ENCODE peak calls at places on chromosome 13, in seven cellular contexts. One of them, this sample, is unnamed.

GRCh38 chr13:52414963-52415362 is 9.0 kb upstream of the THSD1 start:
- DNase-seq in thoracic aorta: no peak
- DNase-seq in cardiac muscle cell: no peak
- DNase-seq in A673: no peak
- DNase-seq in PC-3: no peak
- DNase-seq in tibial artery: no peak
- DNase-seq in CD4-positive, alpha-beta T cell: no peak
- DNase-seq in this sample: no peak

GRCh38 chr13:52447815-52448552 is 2.5 kb downstream of the VPS36 start:
- DNase-seq in A673: peak
- DNase-seq in PC-3: no peak
- DNase-seq in thoracic aorta: no peak
- DNase-seq in cardiac muscle cell: no peak
- DNase-seq in tibial artery: no peak
- DNase-seq in CD4-positive, alpha-beta T cell: no peak
- DNase-seq in this sample: no peak

GRCh38 chr13:48266967-48267639 is 34.1 kb downstream of the ITM2B start:
- DNase-seq in tibial artery: no peak
- DNase-seq in thoracic aorta: no peak
- DNase-seq in PC-3: no peak
- DNase-seq in CD4-positive, alpha-beta T cell: no peak
- DNase-seq in A673: peak
- DNase-seq in cardiac muscle cell: no peak
- DNase-seq in this sample: no peak

GRCh38 chr13:32669030-32669646 is 82.9 kb downstream of the PDS5B start:
- DNase-seq in A673: peak
- DNase-seq in thoracic aorta: no peak
- DNase-seq in cardiac muscle cell: peak
- DNase-seq in tibial artery: no peak
- DNase-seq in CD4-positive, alpha-beta T cell: no peak
- DNase-seq in PC-3: peak
- DNase-seq in this sample: peak

GRCh38 chr13:56561327-56561726 is 579.4 kb upstream of the PRR20A start:
- DNase-seq in tibial artery: no peak
- DNase-seq in PC-3: peak
- DNase-seq in cardiac muscle cell: peak
- DNase-seq in A673: peak
- DNase-seq in thoracic aorta: no peak
- DNase-seq in CD4-positive, alpha-beta T cell: no peak
- DNase-seq in this sample: no peak

GRCh38 chr13:112032186-112032835 is 34.6 kb upstream of the SOX1 start:
- DNase-seq in cardiac muscle cell: no peak
- DNase-seq in CD4-positive, alpha-beta T cell: no peak
- DNase-seq in A673: no peak
- DNase-seq in thoracic aorta: no peak
- DNase-seq in PC-3: peak
- DNase-seq in tibial artery: no peak
- DNase-seq in this sample: no peak

GRCh38 chr13:31011193-31011860 is 78.9 kb downstream of the TEX26 start:
- DNase-seq in cardiac muscle cell: no peak
- DNase-seq in tibial artery: no peak
- DNase-seq in A673: peak
- DNase-seq in thoracic aorta: no peak
- DNase-seq in PC-3: no peak
- DNase-seq in CD4-positive, alpha-beta T cell: no peak
- DNase-seq in this sample: no peak

GRCh38 chr13:19713186-19713965 is 69.4 kb downstream of the PSPC1 start:
- DNase-seq in PC-3: peak
- DNase-seq in tibial artery: no peak
- DNase-seq in CD4-positive, alpha-beta T cell: no peak
- DNase-seq in cardiac muscle cell: peak
- DNase-seq in A673: peak
- DNase-seq in thoracic aorta: no peak
- DNase-seq in this sample: no peak

GRCh38 chr13:79512950-79513349 is 32.0 kb downstream of the NDFIP2 start:
- DNase-seq in A673: no peak
- DNase-seq in tibial artery: no peak
- DNase-seq in thoracic aorta: no peak
- DNase-seq in cardiac muscle cell: no peak
- DNase-seq in CD4-positive, alpha-beta T cell: no peak
- DNase-seq in PC-3: no peak
- DNase-seq in this sample: no peak
- TF ChIP-seq CTCF in A673: no peak
- TF ChIP-seq CTCF in tibial artery: no peak
- TF ChIP-seq CTCF in thoracic aorta: no peak
- TF ChIP-seq CTCF in cardiac muscle cell: no peak
- TF ChIP-seq CTCF in CD4-positive, alpha-beta T cell: no peak
- TF ChIP-seq CTCF in PC-3: no peak
- TF ChIP-seq CTCF in this sample: no peak

GRCh38 chr13:44506719-44507118 is 69.4 kb downstream of the TSC22D1 start:
- DNase-seq in PC-3: no peak
- DNase-seq in tibial artery: no peak
- DNase-seq in cardiac muscle cell: no peak
- DNase-seq in thoracic aorta: no peak
- DNase-seq in A673: no peak
- DNase-seq in CD4-positive, alpha-beta T cell: no peak
- DNase-seq in this sample: no peak

GRCh38 chr13:44508562-44509062 is 67.5 kb downstream of the TSC22D1 start:
- DNase-seq in thoracic aorta: no peak
- DNase-seq in tibial artery: no peak
- DNase-seq in cardiac muscle cell: no peak
- DNase-seq in PC-3: no peak
- DNase-seq in CD4-positive, alpha-beta T cell: no peak
- DNase-seq in A673: no peak
- DNase-seq in this sample: no peak

GRCh38 chr13:44504146-44504545 is 72.0 kb downstream of the TSC22D1 start:
- DNase-seq in cardiac muscle cell: no peak
- DNase-seq in A673: no peak
- DNase-seq in CD4-positive, alpha-beta T cell: no peak
- DNase-seq in tibial artery: no peak
- DNase-seq in PC-3: no peak
- DNase-seq in thoracic aorta: no peak
- DNase-seq in this sample: no peak

GRCh38 chr13:44506251-44506650 is 69.9 kb downstream of the TSC22D1 start:
- DNase-seq in A673: no peak
- DNase-seq in CD4-positive, alpha-beta T cell: no peak
- DNase-seq in tibial artery: no peak
- DNase-seq in cardiac muscle cell: no peak
- DNase-seq in PC-3: no peak
- DNase-seq in thoracic aorta: no peak
- DNase-seq in this sample: no peak

DNA sequence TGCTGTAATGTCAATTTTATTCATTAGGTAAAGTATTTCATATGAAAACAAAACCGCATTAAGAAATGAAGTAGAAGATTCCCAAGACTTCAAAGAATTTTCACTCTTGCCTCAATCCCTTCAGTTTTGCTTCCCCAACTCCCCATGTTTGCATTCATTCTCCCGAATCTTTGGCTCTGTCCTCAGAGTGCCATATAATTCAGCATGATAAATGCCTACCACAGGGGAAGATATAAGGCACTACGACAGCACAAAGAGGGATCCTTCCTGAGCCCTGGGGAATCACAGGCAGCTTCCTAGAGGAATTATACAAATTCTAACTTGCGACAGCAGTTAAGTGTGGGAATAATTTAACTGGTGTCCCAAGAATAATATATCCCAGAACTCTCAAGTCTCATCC is 68.5 kb downstream of the TSC22D1 start:
- DNase-seq in PC-3: no peak
- DNase-seq in cardiac muscle cell: no peak
- DNase-seq in A673: no peak
- DNase-seq in CD4-positive, alpha-beta T cell: no peak
- DNase-seq in thoracic aorta: no peak
- DNase-seq in tibial artery: no peak
- DNase-seq in this sample: no peak
- TF ChIP-seq CTCF in PC-3: no peak
- TF ChIP-seq CTCF in cardiac muscle cell: no peak
- TF ChIP-seq CTCF in A673: no peak
- TF ChIP-seq CTCF in CD4-positive, alpha-beta T cell: no peak
- TF ChIP-seq CTCF in thoracic aorta: no peak
- TF ChIP-seq CTCF in tibial artery: no peak
- TF ChIP-seq CTCF in this sample: no peak

GRCh38 chr13:25574437-25575426 is 203.0 kb downstream of the ATP8A2 start:
- DNase-seq in A673: peak
- DNase-seq in CD4-positive, alpha-beta T cell: peak
- DNase-seq in PC-3: peak
- DNase-seq in thoracic aorta: no peak
- DNase-seq in tibial artery: peak
- DNase-seq in cardiac muscle cell: peak
- DNase-seq in this sample: peak
- TF ChIP-seq CTCF in A673: peak
- TF ChIP-seq CTCF in CD4-positive, alpha-beta T cell: peak
- TF ChIP-seq CTCF in PC-3: peak
- TF ChIP-seq CTCF in thoracic aorta: peak
- TF ChIP-seq CTCF in tibial artery: peak
- TF ChIP-seq CTCF in cardiac muscle cell: peak
- TF ChIP-seq CTCF in this sample: peak

GRCh38 chr13:78137404-78138142 is 218.9 kb upstream of the EDNRB start:
- DNase-seq in CD4-positive, alpha-beta T cell: no peak
- DNase-seq in thoracic aorta: no peak
- DNase-seq in PC-3: peak
- DNase-seq in cardiac muscle cell: peak
- DNase-seq in A673: peak
- DNase-seq in tibial artery: no peak
- DNase-seq in this sample: peak

GRCh38 chr13:78136966-78137365 is 218.3 kb upstream of the EDNRB start:
- DNase-seq in cardiac muscle cell: no peak
- DNase-seq in CD4-positive, alpha-beta T cell: no peak
- DNase-seq in PC-3: no peak
- DNase-seq in thoracic aorta: no peak
- DNase-seq in A673: no peak
- DNase-seq in tibial artery: no peak
- DNase-seq in this sample: no peak

GRCh38 chr13:78138756-78139155 is 220.1 kb upstream of the EDNRB start:
- DNase-seq in A673: no peak
- DNase-seq in cardiac muscle cell: no peak
- DNase-seq in tibial artery: no peak
- DNase-seq in PC-3: no peak
- DNase-seq in CD4-positive, alpha-beta T cell: no peak
- DNase-seq in thoracic aorta: no peak
- DNase-seq in this sample: no peak

DNA sequence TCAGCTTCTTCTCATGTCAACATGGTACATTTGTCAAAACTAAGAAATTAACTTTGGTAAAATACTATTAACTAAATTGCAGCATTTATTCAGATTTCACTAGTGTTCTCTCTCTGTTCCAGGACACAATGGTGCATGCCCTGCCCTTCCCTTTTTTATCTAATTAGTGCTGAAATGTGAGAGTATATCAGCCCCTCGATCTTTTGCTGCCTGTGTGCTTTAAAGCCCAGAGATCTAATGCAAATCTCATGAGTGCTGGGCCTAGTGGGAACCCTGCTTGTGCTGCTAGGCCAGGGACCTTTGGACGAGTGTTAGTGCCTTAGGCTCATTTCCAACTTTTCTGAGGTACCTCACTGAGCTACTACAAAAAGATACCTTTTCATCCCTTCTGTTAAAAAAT is 221.1 kb upstream of the EDNRB start:
- DNase-seq in cardiac muscle cell: no peak
- DNase-seq in CD4-positive, alpha-beta T cell: no peak
- DNase-seq in thoracic aorta: no peak
- DNase-seq in A673: no peak
- DNase-seq in tibial artery: no peak
- DNase-seq in PC-3: no peak
- DNase-seq in this sample: no peak
- TF ChIP-seq CTCF in cardiac muscle cell: no peak
- TF ChIP-seq CTCF in CD4-positive, alpha-beta T cell: no peak
- TF ChIP-seq CTCF in thoracic aorta: no peak
- TF ChIP-seq CTCF in A673: no peak
- TF ChIP-seq CTCF in tibial artery: no peak
- TF ChIP-seq CTCF in PC-3: no peak
- TF ChIP-seq CTCF in this sample: no peak

DNA sequence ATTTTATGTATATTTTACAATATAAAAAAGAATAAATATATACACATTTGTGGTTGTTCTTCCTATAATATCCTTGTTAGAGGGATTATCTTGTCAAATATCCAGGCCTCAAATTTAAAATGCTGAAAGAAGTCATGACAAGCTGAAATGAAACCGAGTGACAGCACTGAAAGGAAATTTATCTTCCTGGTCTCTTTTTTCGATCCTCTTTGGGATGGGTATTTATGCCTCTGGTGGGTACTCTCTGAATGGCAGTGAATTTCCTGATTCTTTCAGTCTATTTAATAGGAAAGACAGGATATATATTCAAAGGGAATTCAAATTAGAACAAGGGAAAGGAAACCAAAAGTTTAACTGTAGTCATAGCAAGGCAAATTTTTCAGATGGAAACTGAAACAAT is 98.0 kb downstream of the DLEU7 start:
- DNase-seq in tibial artery: no peak
- DNase-seq in PC-3: peak
- DNase-seq in thoracic aorta: no peak
- DNase-seq in cardiac muscle cell: no peak
- DNase-seq in CD4-positive, alpha-beta T cell: no peak
- DNase-seq in A673: no peak
- DNase-seq in this sample: no peak
- TF ChIP-seq CTCF in tibial artery: no peak
- TF ChIP-seq CTCF in PC-3: peak
- TF ChIP-seq CTCF in thoracic aorta: no peak
- TF ChIP-seq CTCF in cardiac muscle cell: no peak
- TF ChIP-seq CTCF in CD4-positive, alpha-beta T cell: no peak
- TF ChIP-seq CTCF in A673: no peak
- TF ChIP-seq CTCF in this sample: no peak

DNA sequence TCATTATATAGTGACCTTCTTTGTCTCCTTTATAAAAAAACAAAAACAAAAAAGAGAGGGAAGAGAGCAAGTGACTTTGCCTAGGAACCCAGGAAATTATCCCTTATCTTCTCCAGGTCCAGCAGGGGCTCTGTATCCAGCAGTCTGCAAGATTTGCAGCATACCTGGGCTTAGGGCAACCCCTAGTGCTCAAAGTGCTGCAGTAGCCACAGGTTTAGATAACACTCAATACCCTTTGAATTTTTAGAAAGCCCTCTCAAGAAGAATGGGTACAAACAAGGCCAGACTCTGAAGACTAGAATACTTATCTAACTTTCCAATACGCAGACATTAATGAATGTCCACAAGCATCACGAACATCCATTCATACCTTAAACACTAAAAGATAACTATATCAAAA is 43.2 kb downstream of the CCNA1 start:
- DNase-seq in CD4-positive, alpha-beta T cell: no peak
- DNase-seq in thoracic aorta: no peak
- DNase-seq in PC-3: peak
- DNase-seq in tibial artery: no peak
- DNase-seq in cardiac muscle cell: no peak
- DNase-seq in A673: peak
- DNase-seq in this sample: no peak
- TF ChIP-seq CTCF in CD4-positive, alpha-beta T cell: no peak
- TF ChIP-seq CTCF in thoracic aorta: no peak
- TF ChIP-seq CTCF in PC-3: peak
- TF ChIP-seq CTCF in tibial artery: no peak
- TF ChIP-seq CTCF in cardiac muscle cell: peak
- TF ChIP-seq CTCF in A673: peak
- TF ChIP-seq CTCF in this sample: no peak

GRCh38 chr13:97030705-97031452 is 36.6 kb upstream of the OXGR1 start:
- DNase-seq in CD4-positive, alpha-beta T cell: no peak
- DNase-seq in thoracic aorta: no peak
- DNase-seq in PC-3: peak
- DNase-seq in cardiac muscle cell: peak
- DNase-seq in tibial artery: no peak
- DNase-seq in A673: peak
- DNase-seq in this sample: peak
- TF ChIP-seq CTCF in CD4-positive, alpha-beta T cell: no peak
- TF ChIP-seq CTCF in thoracic aorta: no peak
- TF ChIP-seq CTCF in PC-3: peak
- TF ChIP-seq CTCF in cardiac muscle cell: peak
- TF ChIP-seq CTCF in tibial artery: no peak
- TF ChIP-seq CTCF in A673: peak
- TF ChIP-seq CTCF in this sample: no peak

GRCh38 chr13:72651196-72651595 is 76.2 kb downstream of the MZT1 start:
- DNase-seq in cardiac muscle cell: peak
- DNase-seq in CD4-positive, alpha-beta T cell: no peak
- DNase-seq in PC-3: peak
- DNase-seq in thoracic aorta: no peak
- DNase-seq in A673: peak
- DNase-seq in tibial artery: no peak
- DNase-seq in this sample: no peak
- TF ChIP-seq CTCF in cardiac muscle cell: no peak
- TF ChIP-seq CTCF in CD4-positive, alpha-beta T cell: no peak
- TF ChIP-seq CTCF in PC-3: peak
- TF ChIP-seq CTCF in thoracic aorta: no peak
- TF ChIP-seq CTCF in A673: peak
- TF ChIP-seq CTCF in tibial artery: no peak
- TF ChIP-seq CTCF in this sample: peak

This sample was measured in GM10248.